ENCODE peak calls at places on chromosome 12, in six cellular contexts. J, S, W, U, H and V are unnamed samples.

GRCh38 chr12:76637807-76638206 is 78.2 kb upstream of the OSBPL8 start:
- DNase-seq in J (no peak), U (no peak), S (no peak), H (no peak), W (no peak), V (no peak)

GRCh38 chr12:132908145-132909029 is 21.0 kb upstream of the CHFR start:
- DNase-seq in U (peak; percentile 77), H (peak; percentile 97), S (peak; percentile 87), J (peak; percentile 95), W (peak; percentile 81), V (peak; percentile 92)

GRCh38 chr12:55653031-55653430 is 16.3 kb downstream of the OR10P1 start:
- DNase-seq in J (no peak), U (no peak), H (no peak), W (no peak), S (no peak), V (no peak)

GRCh38 chr12:94743174-94743573 is 92.8 kb upstream of the TMCC3 start:
- DNase-seq in U (no peak), J (no peak), H (no peak), S (no peak), W (no peak), V (no peak)

GRCh38 chr12:104721944-104722343 is 236.1 kb downstream of the SLC41A2 start:
- DNase-seq in H (no peak), S (no peak), W (no peak), J (no peak), U (no peak), V (no peak)

GRCh38 chr12:59678759-59679411 is 83.1 kb downstream of the SLC16A7 start:
- DNase-seq in J (no peak), W (no peak), H (no peak), S (no peak), U (no peak), V (no peak)

GRCh38 chr12:117085318-117085947 is 13.8 kb downstream of the TESC start:
- DNase-seq in S (no peak), J (no peak), H (no peak), U (no peak), W (no peak), V (no peak)

GRCh38 chr12:15038137-15038536 is 65.3 kb downstream of the PDE6H start:
- DNase-seq in J (no peak), W (no peak), S (no peak), H (no peak), U (no peak), V (no peak)

GRCh38 chr12:41869432-41869831 is 275.2 kb downstream of the GXYLT1 start:
- DNase-seq in W (no peak), S (no peak), H (no peak), J (no peak), U (no peak), V (no peak)

GRCh38 chr12:46390881-46391280 is 18.3 kb upstream of the SLC38A2 start:
- DNase-seq in U (no peak), J (no peak), S (no peak), H (no peak), W (no peak), V (no peak)

GRCh38 chr12:9404469-9405260 is 196.5 kb upstream of the PZP start:
- DNase-seq in J (no peak), S (peak; percentile 37), W (no peak), H (no peak), U (no peak), V (peak; percentile 23)

GRCh38 chr12:123237646-123238329 is 4.6 kb downstream of the MTRFR start:
- DNase-seq in U (peak; percentile 58), W (peak; percentile 60), S (peak; percentile 60), H (peak; percentile 45), J (no peak), V (no peak)

GRCh38 chr12:92509156-92509758 is 193.5 kb upstream of the PLEKHG7 start:
- DNase-seq in S (no peak), J (no peak), W (no peak), U (no peak), H (no peak), V (no peak)

GRCh38 chr12:3515506-3515905 is 24.5 kb downstream of the PRMT8 start:
- DNase-seq in H (no peak), J (no peak), S (no peak), W (no peak), U (no peak), V (no peak)

GRCh38 chr12:96529912-96530311 is 40.5 kb downstream of the CFAP54 start:
- DNase-seq in W (no peak), U (no peak), J (no peak), S (no peak), H (no peak), V (no peak)

GRCh38 chr12:14833952-14834351 is 9.4 kb downstream of the ART4 start:
- DNase-seq in W (no peak), S (no peak), J (no peak), H (no peak), U (no peak), V (no peak)

GRCh38 chr12:80679346-80680131 is 27.9 kb upstream of the MYF6 start:
- DNase-seq in S (no peak), H (no peak), U (no peak), J (no peak), W (no peak), V (no peak)

GRCh38 chr12:66288121-66288520 is 14.2 kb upstream of the HELB start:
- DNase-seq in U (no peak), S (no peak), J (no peak), H (no peak), W (no peak), V (no peak)

GRCh38 chr12:46124848-46125619 is 134.7 kb upstream of the SCAF11 start:
- DNase-seq in S (peak; percentile 43), W (no peak), J (peak; percentile 69), U (peak; percentile 66), H (peak; percentile 67), V (peak; percentile 79)